ENCODE peak calls at places on chromosome 2, in five cellular contexts. K is H1, S is GM12892, R is body of pancreas, Q is uterus. H is an unnamed sample.

GRCh38 chr2:214593723-214594122 is 182.9 kb downstream of the VWC2L start:
- DNase-seq in R (peak; percentile 35), K (peak; percentile 55), Q (no peak), S (no peak), H (peak; percentile 11)

GRCh38 chr2:202237787-202238233 is 587 bp downstream of the SUMO1 start:
- DNase-seq in Q (peak; percentile 21), S (peak; percentile 19), K (no peak), R (peak; percentile 10), H (peak; percentile 53)

GRCh38 chr2:125796784-125797183 is 859.2 kb upstream of the GYPC start:
- DNase-seq in Q (no peak), R (no peak), K (no peak), S (no peak), H (no peak)

GRCh38 chr2:110115291-110116032 is at the start of gene MALL:
- DNase-seq in S (no peak), K (no peak), R (peak; percentile 34), Q (no peak), H (peak; percentile 54)

GRCh38 chr2:172092716-172093415 is 7.6 kb downstream of the DLX1 start:
- DNase-seq in S (no peak), Q (no peak), K (peak; percentile 51), R (no peak), H (no peak)

GRCh38 chr2:220469201-220469600 is 841.8 kb downstream of the SLC4A3 start:
- DNase-seq in R (no peak), Q (no peak), K (no peak), S (no peak), H (no peak)

GRCh38 chr2:219274392-219274921 is 4.7 kb upstream of the DNAJB2 start:
- DNase-seq in S (no peak), Q (peak; percentile 36), K (no peak), R (peak; percentile 55), H (peak; percentile 86)

GRCh38 chr2:22801071-22801470 is 583.9 kb upstream of the KLHL29 start:
- DNase-seq in Q (no peak), K (no peak), S (no peak), R (no peak), H (no peak)

GRCh38 chr2:24026233-24026632 is 16.3 kb downstream of the MFSD2B start:
- DNase-seq in R (no peak), Q (no peak), S (no peak), K (no peak), H (no peak)

GRCh38 chr2:47310801-47311560 is 92.0 kb upstream of the MSH2 start:
- DNase-seq in S (no peak), Q (peak; percentile 32), R (peak; percentile 54), K (no peak), H (no peak)

GRCh38 chr2:70930371-70931329 is 5.0 kb upstream of the ATP6V1B1 start:
- DNase-seq in S (no peak), R (no peak), Q (no peak), K (peak; percentile 26), H (no peak)

GRCh38 chr2:39380525-39381150 is 56.4 kb downstream of the MAP4K3 start:
- DNase-seq in K (no peak), S (no peak), Q (no peak), R (no peak), H (no peak)

GRCh38 chr2:113149553-113150257 is 22.3 kb downstream of the IL1RN start:
- DNase-seq in K (peak; percentile 16), S (no peak), R (no peak), Q (no peak), H (no peak)

GRCh38 chr2:88600038-88600465 is 27.2 kb downstream of the EIF2AK3 start:
- DNase-seq in K (no peak), Q (peak; percentile 37), R (peak; percentile 93), S (peak; percentile 17), H (peak; percentile 38)

GRCh38 chr2:233146194-233146593 is 86.1 kb downstream of the INPP5D start:
- DNase-seq in Q (no peak), S (no peak), K (no peak), R (no peak), H (no peak)

GRCh38 chr2:236963631-236964030 is 122.1 kb upstream of the COPS8 start:
- DNase-seq in R (no peak), S (no peak), K (no peak), Q (no peak), H (no peak)

GRCh38 chr2:130727286-130727924 is 1.5 kb upstream of the GPR148 start:
- DNase-seq in S (peak; percentile 37), K (peak; percentile 99), R (peak; percentile 89), Q (peak; percentile 83), H (peak; percentile 76)
- TF ChIP-seq POLR2A in S (no peak), K (peak; percentile 64), R (peak; percentile 75), Q (no peak), H (peak; percentile 38)

GRCh38 chr2:241728627-241729026 is 5.8 kb upstream of the D2HGDH start:
- DNase-seq in S (no peak), K (no peak), R (peak; percentile 46), Q (no peak), H (no peak)
- TF ChIP-seq POLR2A in S (no peak), K (no peak), R (no peak), Q (no peak), H (no peak)

GRCh38 chr2:20438334-20439192 is 8.3 kb upstream of the RHOB start:
- DNase-seq in S (no peak), R (peak; percentile 68), K (no peak), Q (no peak), H (no peak)
- TF ChIP-seq POLR2A in S (no peak), R (peak; percentile 68), K (no peak), Q (no peak), H (no peak)

GRCh38 chr2:121199281-121200010 is 85.6 kb downstream of the TFCP2L1 start:
- DNase-seq in Q (no peak), R (no peak), K (no peak), S (no peak), H (no peak)

GRCh38 chr2:121196132-121196848 is 88.7 kb downstream of the TFCP2L1 start:
- DNase-seq in R (no peak), K (peak; percentile 53), S (no peak), Q (no peak), H (no peak)

GRCh38 chr2:121196849-121197155 is 88.2 kb downstream of the TFCP2L1 start:
- DNase-seq in Q (no peak), S (no peak), R (no peak), K (no peak), H (no peak)

GRCh38 chr2:121200011-121200347 is 85.0 kb downstream of the TFCP2L1 start:
- DNase-seq in R (no peak), Q (no peak), K (no peak), S (no peak), H (no peak)

DNA sequence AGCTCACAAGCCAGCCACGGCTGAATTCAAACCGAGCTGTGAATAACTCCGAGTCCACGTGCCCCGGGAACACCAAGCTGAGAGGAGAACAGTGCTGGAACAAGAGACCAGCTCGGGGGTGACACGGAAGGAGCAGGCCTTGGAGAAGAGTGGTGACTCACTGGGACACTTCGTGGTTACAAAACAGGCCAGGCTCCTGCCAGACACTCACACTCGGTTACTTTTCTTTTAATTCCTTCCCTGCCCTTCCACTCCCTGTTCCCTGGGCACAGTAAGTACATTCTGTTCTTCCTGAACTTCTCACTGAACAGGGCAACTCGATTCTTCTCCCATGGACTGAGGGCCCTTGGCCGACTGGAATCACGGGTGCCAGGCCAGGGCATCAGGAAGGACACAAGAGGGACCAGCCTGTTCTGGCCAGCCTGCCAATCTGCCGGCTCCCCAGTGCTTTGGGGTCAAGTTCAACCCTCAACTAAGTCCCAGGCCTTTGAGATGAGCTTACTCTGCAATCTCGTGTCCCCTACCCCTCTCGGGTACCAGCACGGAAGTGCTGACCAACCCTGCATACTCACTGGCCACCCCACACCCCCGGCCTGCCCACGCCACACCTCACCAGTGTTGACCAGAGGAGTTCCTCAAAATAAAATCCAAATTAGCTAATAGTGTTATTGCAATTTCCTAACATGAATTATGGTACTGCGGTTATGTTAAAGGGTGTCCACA is 87.5 kb downstream of the TFCP2L1 start:
- DNase-seq in S (no peak), K (no peak), Q (peak; percentile 17), R (peak; percentile 74), H (peak; percentile 49)
- TF ChIP-seq POLR2A in S (no peak), K (no peak), Q (no peak), R (no peak), H (no peak)

DNA sequence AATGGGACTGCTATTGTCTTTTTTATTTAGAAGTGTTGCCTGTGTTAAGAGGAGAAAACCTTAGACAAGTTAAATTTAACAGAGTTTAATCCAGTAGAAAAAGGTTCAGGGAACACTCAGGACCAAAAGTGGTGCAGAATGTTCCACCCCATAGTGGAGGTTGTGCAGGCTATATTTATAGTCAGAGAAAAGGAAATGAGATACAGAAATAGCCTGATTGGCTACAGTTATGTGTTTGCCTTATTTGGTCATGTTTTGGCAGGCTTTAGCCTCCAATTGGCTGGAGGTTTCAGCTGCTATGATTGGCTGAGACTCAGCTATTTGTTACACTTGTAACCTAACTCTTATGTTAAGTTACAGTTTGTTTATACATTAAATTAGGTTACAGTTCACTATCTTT is 4.1 kb downstream of the STAMBP start:
- DNase-seq in R (no peak), Q (no peak), K (no peak), S (no peak), H (no peak)
- TF ChIP-seq POLR2A in R (peak; percentile 10), Q (no peak), K (no peak), S (peak; percentile 52), H (no peak)

H was measured in H54.